ENCODE peak calls at places on chromosomes 4 and X, in eight cellular contexts. B is transverse colon, D is mammary epithelial cell, Q is RWPE1, E is body of pancreas, H is ovary, S is breast epithelium, M is caudate nucleus. G is an unnamed sample.

GRCh38 chrX:155055494-155055893 is 15.4 kb downstream of the CMC4 start:
- DNase-seq in H (no peak), D (no peak), B (no peak), E (no peak), Q (no peak), M (no peak), S (no peak), G (no peak)

GRCh38 chr4:100168521-100168920 is 21.7 kb downstream of the DDIT4L start:
- DNase-seq in D (no peak), S (no peak), M (no peak), H (no peak), Q (no peak), E (no peak), B (no peak), G (no peak)

GRCh38 chr4:129972257-129972656 is 876.3 kb downstream of the C4orf33 start:
- DNase-seq in D (no peak), S (no peak), E (no peak), M (no peak), B (no peak), H (no peak), Q (no peak), G (no peak)

GRCh38 chr4:71009796-71010588 is 16.5 kb downstream of the DCK start:
- DNase-seq in M (no peak), E (no peak), Q (peak; percentile 36), S (no peak), D (peak; percentile 41), B (no peak), H (no peak), G (no peak)

GRCh38 chrX:10038585-10038984 is 71.4 kb downstream of the CLDN34 start:
- DNase-seq in M (no peak), H (no peak), B (no peak), D (no peak), E (no peak), S (no peak), Q (no peak), G (no peak)

GRCh38 chr4:25654031-25654970 is 1.4 kb upstream of the SLC34A2 start:
- DNase-seq in B (no peak), E (peak; percentile 40), H (no peak), S (peak; percentile 54), Q (no peak), M (no peak), D (no peak), G (no peak)

GRCh38 chr4:8155660-8156421 is 2.8 kb downstream of the ABLIM2 start:
- DNase-seq in S (no peak), D (no peak), M (no peak), E (no peak), B (no peak), H (no peak), Q (no peak), G (no peak)

GRCh38 chr4:168631241-168632151 is 134.6 kb downstream of the PALLD start:
- DNase-seq in M (no peak), Q (peak; percentile 66), D (peak; percentile 80), H (peak; percentile 74), S (peak; percentile 42), E (peak; percentile 47), B (peak; percentile 60), G (no peak)

GRCh38 chrX:12330841-12331240 is 192.6 kb downstream of the FRMPD4 start:
- DNase-seq in E (no peak), H (no peak), D (no peak), Q (no peak), B (no peak), M (no peak), S (no peak), G (no peak)

GRCh38 chr4:119663160-119663788 is 34.7 kb upstream of the PDE5A start:
- DNase-seq in S (no peak), Q (no peak), E (no peak), D (no peak), H (no peak), M (no peak), B (no peak), G (no peak)
- H3K27ac ChIP-seq in S (no peak overlapping the region), Q (no peak overlapping the region), E (no peak overlapping the region), D (no peak overlapping the region), H (no peak overlapping the region), M (no peak overlapping the region), B (peak overlapping the region; percentile 56), G (no peak overlapping the region)

GRCh38 chrX:7111518-7111917 is 36.0 kb upstream of the STS start:
- DNase-seq in B (no peak), Q (no peak), S (no peak), H (no peak), E (no peak), M (no peak), D (no peak), G (no peak)
- H3K27ac ChIP-seq in B (no peak overlapping the region), Q (no peak overlapping the region), S (no peak overlapping the region), H (no peak overlapping the region), E (no peak overlapping the region), M (no peak overlapping the region), D (no peak overlapping the region), G (no peak overlapping the region)

DNA sequence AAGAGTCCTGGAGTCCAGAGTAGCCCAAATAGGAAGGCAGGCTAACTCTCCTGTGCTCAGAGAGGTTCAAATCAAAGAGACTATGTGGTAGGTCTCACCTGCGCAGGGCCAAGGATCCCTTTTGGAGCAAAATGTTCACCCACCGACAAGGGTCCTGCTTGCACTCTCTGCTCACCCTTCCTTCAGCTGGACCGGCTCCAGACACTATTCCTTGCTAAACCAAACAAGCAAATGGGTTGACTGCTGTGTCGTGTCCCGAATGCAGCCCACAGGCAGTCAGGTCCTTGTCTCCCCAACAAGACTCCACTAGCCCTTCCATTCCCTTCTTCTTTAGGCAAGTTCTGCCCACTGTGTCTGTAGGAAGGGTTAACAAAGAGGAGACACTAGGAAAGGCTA is 760 bp downstream of the TRMT2B start:
- DNase-seq in M (no peak), E (no peak), B (no peak), H (no peak), S (no peak), D (no peak), Q (peak; percentile 0), G (no peak)
- H3K27ac ChIP-seq in M (no peak overlapping the region), E (peak overlapping the region; percentile 83), B (peak overlapping the region; percentile 94), H (peak overlapping the region; percentile 71), S (peak overlapping the region; percentile 86), D (peak overlapping the region; percentile 49), Q (peak overlapping the region; percentile 87), G (peak overlapping the region; percentile 74)

DNA sequence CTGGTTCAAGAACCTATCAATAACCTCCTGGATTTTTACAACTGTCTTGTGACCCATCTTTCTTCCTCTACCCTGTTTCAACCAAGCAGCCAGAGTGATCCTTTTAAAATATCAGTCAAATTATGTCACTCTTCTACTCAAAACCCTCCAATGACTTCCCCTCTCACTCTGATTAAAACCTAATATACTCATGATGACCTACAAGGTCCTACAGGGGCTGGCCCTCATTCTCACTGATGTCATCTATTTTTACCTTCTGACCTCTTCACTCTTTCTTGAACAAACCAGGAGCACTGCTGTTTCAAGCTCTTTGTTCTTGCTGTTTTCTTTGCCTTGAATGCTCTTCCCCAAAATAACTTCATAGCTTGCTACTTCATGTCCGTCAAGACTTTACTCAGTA is 48.5 kb downstream of the ARHGEF38 start:
- DNase-seq in Q (no peak), E (no peak), S (no peak), M (no peak), B (no peak), H (no peak), D (no peak), G (no peak)
- H3K27ac ChIP-seq in Q (no peak overlapping the region), E (no peak overlapping the region), S (no peak overlapping the region), M (no peak overlapping the region), B (no peak overlapping the region), H (no peak overlapping the region), D (no peak overlapping the region), G (no peak overlapping the region)

GRCh38 chr4:38275331-38275821 is 315.2 kb downstream of the PTTG2 start:
- DNase-seq in S (no peak), E (no peak), Q (peak; percentile 60), B (no peak), D (peak; percentile 64), H (no peak), M (no peak), G (peak; percentile 69)

GRCh38 chr4:38268108-38268507 is 307.9 kb downstream of the PTTG2 start:
- DNase-seq in H (no peak), E (no peak), Q (no peak), M (no peak), B (no peak), S (no peak), D (no peak), G (no peak)

GRCh38 chr4:38278255-38278654 is 318.1 kb downstream of the PTTG2 start:
- DNase-seq in H (no peak), B (no peak), S (no peak), D (no peak), E (no peak), M (no peak), Q (no peak), G (no peak)

GRCh38 chr4:38268837-38269236 is 308.6 kb downstream of the PTTG2 start:
- DNase-seq in S (no peak), E (no peak), Q (no peak), B (no peak), M (no peak), H (no peak), D (no peak), G (no peak)

GRCh38 chr4:38273369-38273768 is 313.2 kb downstream of the PTTG2 start:
- DNase-seq in D (no peak), E (peak; percentile 11), Q (no peak), H (no peak), M (no peak), B (no peak), S (no peak), G (no peak)
- H3K27ac ChIP-seq in D (no peak overlapping the region), E (no peak overlapping the region), Q (no peak overlapping the region), H (no peak overlapping the region), M (peak overlapping the region; percentile 30), B (no peak overlapping the region), S (no peak overlapping the region), G (no peak overlapping the region)

GRCh38 chrX:72247206-72247944 is 8.5 kb upstream of the ERCC6L start:
- DNase-seq in H (no peak), S (no peak), M (no peak), E (peak; percentile 64), D (no peak), B (peak; percentile 77), Q (no peak), G (no peak)

GRCh38 chrX:72245461-72246089 is 6.7 kb upstream of the ERCC6L start:
- DNase-seq in H (no peak), S (peak; percentile 26), D (peak; percentile 41), M (peak; percentile 0), E (peak; percentile 60), B (peak; percentile 73), Q (peak; percentile 60), G (no peak)

GRCh38 chrX:72240976-72241375 is 2.1 kb upstream of the ERCC6L start:
- DNase-seq in S (no peak), B (no peak), E (no peak), M (no peak), Q (no peak), D (no peak), H (no peak), G (no peak)

GRCh38 chrX:72238721-72239475 is at the start of gene ERCC6L:
- DNase-seq in S (peak; percentile 69), D (peak; percentile 84), B (peak; percentile 84), E (peak; percentile 89), Q (peak; percentile 83), M (no peak), H (peak; percentile 88), G (peak; percentile 24)

DNA sequence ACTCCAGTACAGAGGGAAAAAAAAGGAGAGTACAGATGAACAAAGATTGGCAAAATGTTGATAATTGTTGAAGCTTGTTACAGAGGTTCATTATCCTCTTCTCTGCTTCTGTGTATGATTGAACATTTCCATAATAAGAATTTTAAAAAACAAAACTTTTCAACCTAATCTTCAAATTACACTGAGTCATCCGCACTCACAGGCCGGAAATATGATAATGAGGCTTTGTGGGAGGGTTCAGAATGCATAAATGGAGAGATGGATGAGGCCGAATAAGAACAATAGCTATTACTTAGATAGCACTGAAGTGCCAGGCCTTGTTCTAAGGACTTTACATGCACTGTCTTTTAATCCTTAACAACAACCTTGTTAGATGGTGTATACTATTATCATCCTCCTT is 4.6 kb upstream of the ERCC6L start:
- DNase-seq in B (no peak), D (peak; percentile 19), H (no peak), Q (peak; percentile 21), S (no peak), E (no peak), M (no peak), G (no peak)
- H3K27ac ChIP-seq in B (no peak overlapping the region), D (no peak overlapping the region), H (no peak overlapping the region), Q (no peak overlapping the region), S (no peak overlapping the region), E (no peak overlapping the region), M (no peak overlapping the region), G (no peak overlapping the region)

G was measured in epithelial cell of prostate.